ENCODE peak calls at places on chromosome 11, in seven cellular contexts. One of them, this sample, is unnamed.

GRCh38 chr11:106917973-106918372 is 100.3 kb downstream of the GUCY1A2 start:
- DNase-seq in cardiac muscle cell: peak; percentile 9
- DNase-seq in neural progenitor cell: peak; percentile 24
- DNase-seq in fibroblast of the aortic adventitia: peak; percentile 20
- DNase-seq in A549: no peak
- DNase-seq in heart right ventricle: no peak
- DNase-seq in AG04450: no peak
- DNase-seq in this sample: no peak

GRCh38 chr11:128195756-128196155 is 391.6 kb downstream of the ETS1 start:
- DNase-seq in heart right ventricle: no peak
- DNase-seq in neural progenitor cell: no peak
- DNase-seq in AG04450: no peak
- DNase-seq in fibroblast of the aortic adventitia: no peak
- DNase-seq in A549: no peak
- DNase-seq in cardiac muscle cell: no peak
- DNase-seq in this sample: no peak

GRCh38 chr11:3219281-3219892 is 774 bp upstream of the MRGPRG start:
- DNase-seq in AG04450: no peak
- DNase-seq in A549: no peak
- DNase-seq in cardiac muscle cell: no peak
- DNase-seq in neural progenitor cell: no peak
- DNase-seq in heart right ventricle: no peak
- DNase-seq in fibroblast of the aortic adventitia: no peak
- DNase-seq in this sample: no peak

GRCh38 chr11:27214713-27215112 is 148.3 kb downstream of the CCDC34 start:
- DNase-seq in fibroblast of the aortic adventitia: no peak
- DNase-seq in AG04450: no peak
- DNase-seq in A549: no peak
- DNase-seq in heart right ventricle: no peak
- DNase-seq in cardiac muscle cell: no peak
- DNase-seq in neural progenitor cell: no peak
- DNase-seq in this sample: no peak

GRCh38 chr11:66226111-66226510 is 42.3 kb upstream of the RAB1B start:
- DNase-seq in fibroblast of the aortic adventitia: no peak
- DNase-seq in AG04450: no peak
- DNase-seq in heart right ventricle: no peak
- DNase-seq in cardiac muscle cell: no peak
- DNase-seq in A549: no peak
- DNase-seq in neural progenitor cell: no peak
- DNase-seq in this sample: no peak

GRCh38 chr11:61972796-61973602 is 5.6 kb upstream of the FTH1 start:
- DNase-seq in AG04450: no peak
- DNase-seq in neural progenitor cell: no peak
- DNase-seq in cardiac muscle cell: no peak
- DNase-seq in A549: no peak
- DNase-seq in fibroblast of the aortic adventitia: peak; percentile 97
- DNase-seq in heart right ventricle: no peak
- DNase-seq in this sample: peak; percentile 58

GRCh38 chr11:2796508-2797180 is 88.9 kb downstream of the CDKN1C start:
- DNase-seq in A549: no peak
- DNase-seq in AG04450: no peak
- DNase-seq in cardiac muscle cell: no peak
- DNase-seq in fibroblast of the aortic adventitia: no peak
- DNase-seq in heart right ventricle: peak; percentile 4
- DNase-seq in neural progenitor cell: no peak
- DNase-seq in this sample: no peak

GRCh38 chr11:12170984-12171383 is 60.6 kb downstream of the MICAL2 start:
- DNase-seq in neural progenitor cell: no peak
- DNase-seq in AG04450: no peak
- DNase-seq in heart right ventricle: peak; percentile 51
- DNase-seq in A549: no peak
- DNase-seq in cardiac muscle cell: no peak
- DNase-seq in fibroblast of the aortic adventitia: peak; percentile 98
- DNase-seq in this sample: no peak

GRCh38 chr11:114061053-114062049 is 1.8 kb downstream of the ZBTB16 start:
- DNase-seq in A549: no peak
- DNase-seq in cardiac muscle cell: no peak
- DNase-seq in fibroblast of the aortic adventitia: no peak
- DNase-seq in AG04450: no peak
- DNase-seq in neural progenitor cell: peak; percentile 55
- DNase-seq in heart right ventricle: peak; percentile 33
- DNase-seq in this sample: peak; percentile 37

GRCh38 chr11:76634934-76635333 is 35.6 kb downstream of the LRRC32 start:
- DNase-seq in neural progenitor cell: no peak
- DNase-seq in heart right ventricle: no peak
- DNase-seq in AG04450: no peak
- DNase-seq in A549: no peak
- DNase-seq in cardiac muscle cell: no peak
- DNase-seq in fibroblast of the aortic adventitia: no peak
- DNase-seq in this sample: no peak

GRCh38 chr11:69079891-69080290 is 31.2 kb downstream of the TPCN2 start:
- DNase-seq in neural progenitor cell: no peak
- DNase-seq in heart right ventricle: no peak
- DNase-seq in AG04450: no peak
- DNase-seq in fibroblast of the aortic adventitia: no peak
- DNase-seq in A549: no peak
- DNase-seq in cardiac muscle cell: no peak
- DNase-seq in this sample: no peak

GRCh38 chr11:34860034-34860433 is 56.1 kb downstream of the APIP start:
- DNase-seq in A549: no peak
- DNase-seq in fibroblast of the aortic adventitia: no peak
- DNase-seq in neural progenitor cell: no peak
- DNase-seq in AG04450: no peak
- DNase-seq in cardiac muscle cell: no peak
- DNase-seq in heart right ventricle: no peak
- DNase-seq in this sample: no peak

GRCh38 chr11:79241842-79242241 is 199.0 kb downstream of the TENM4 start:
- DNase-seq in heart right ventricle: no peak
- DNase-seq in AG04450: no peak
- DNase-seq in A549: no peak
- DNase-seq in cardiac muscle cell: no peak
- DNase-seq in fibroblast of the aortic adventitia: no peak
- DNase-seq in neural progenitor cell: no peak
- DNase-seq in this sample: no peak

GRCh38 chr11:103923473-103923931 is 112.9 kb upstream of the DDI1 start:
- DNase-seq in AG04450: no peak
- DNase-seq in cardiac muscle cell: peak; percentile 49
- DNase-seq in A549: peak; percentile 4
- DNase-seq in neural progenitor cell: no peak
- DNase-seq in fibroblast of the aortic adventitia: peak; percentile 36
- DNase-seq in heart right ventricle: no peak
- DNase-seq in this sample: no peak

GRCh38 chr11:10838083-10838482 is 19.8 kb downstream of the ZBED5 start:
- DNase-seq in heart right ventricle: no peak
- DNase-seq in fibroblast of the aortic adventitia: no peak
- DNase-seq in A549: no peak
- DNase-seq in neural progenitor cell: no peak
- DNase-seq in cardiac muscle cell: no peak
- DNase-seq in AG04450: no peak
- DNase-seq in this sample: no peak

GRCh38 chr11:6413791-6414231 is 5.1 kb downstream of the APBB1 start:
- DNase-seq in neural progenitor cell: no peak
- DNase-seq in heart right ventricle: no peak
- DNase-seq in cardiac muscle cell: peak; percentile 83
- DNase-seq in fibroblast of the aortic adventitia: no peak
- DNase-seq in A549: no peak
- DNase-seq in AG04450: no peak
- DNase-seq in this sample: no peak

GRCh38 chr11:93861808-93862207 is 11.4 kb upstream of the VSTM5 start:
- DNase-seq in neural progenitor cell: no peak
- DNase-seq in cardiac muscle cell: no peak
- DNase-seq in AG04450: no peak
- DNase-seq in A549: no peak
- DNase-seq in heart right ventricle: peak; percentile 47
- DNase-seq in fibroblast of the aortic adventitia: peak; percentile 57
- DNase-seq in this sample: no peak

GRCh38 chr11:132943737-132944556 is 588.4 kb downstream of the OPCML start:
- DNase-seq in neural progenitor cell: peak; percentile 72
- DNase-seq in heart right ventricle: no peak
- DNase-seq in cardiac muscle cell: peak; percentile 43
- DNase-seq in fibroblast of the aortic adventitia: no peak
- DNase-seq in A549: no peak
- DNase-seq in AG04450: no peak
- DNase-seq in this sample: no peak

GRCh38 chr11:125348704-125349635 is 147.1 kb downstream of the FEZ1 start:
- DNase-seq in neural progenitor cell: peak; percentile 95
- DNase-seq in fibroblast of the aortic adventitia: peak; percentile 54
- DNase-seq in heart right ventricle: peak; percentile 65
- DNase-seq in A549: peak; percentile 38
- DNase-seq in cardiac muscle cell: peak; percentile 61
- DNase-seq in AG04450: no peak
- DNase-seq in this sample: no peak

GRCh38 chr11:112162761-112163669 is 879 bp downstream of the IL18 start:
- DNase-seq in neural progenitor cell: no peak
- DNase-seq in AG04450: no peak
- DNase-seq in heart right ventricle: no peak
- DNase-seq in A549: no peak
- DNase-seq in cardiac muscle cell: no peak
- DNase-seq in fibroblast of the aortic adventitia: peak; percentile 39
- DNase-seq in this sample: no peak

GRCh38 chr11:122656073-122656630 is 630 bp downstream of the UBASH3B start:
- DNase-seq in fibroblast of the aortic adventitia: no peak
- DNase-seq in cardiac muscle cell: peak; percentile 74
- DNase-seq in neural progenitor cell: peak; percentile 82
- DNase-seq in AG04450: no peak
- DNase-seq in heart right ventricle: peak; percentile 49
- DNase-seq in A549: peak; percentile 56
- DNase-seq in this sample: peak; percentile 33

GRCh38 chr11:405323-405975 is 9.3 kb downstream of the SIGIRR start:
- DNase-seq in cardiac muscle cell: no peak
- DNase-seq in AG04450: no peak
- DNase-seq in neural progenitor cell: no peak
- DNase-seq in fibroblast of the aortic adventitia: peak; percentile 71
- DNase-seq in A549: no peak
- DNase-seq in heart right ventricle: peak; percentile 69
- DNase-seq in this sample: no peak

GRCh38 chr11:121499405-121499804 is 46.6 kb upstream of the SORL1-AS1 start:
- DNase-seq in AG04450: no peak
- DNase-seq in neural progenitor cell: no peak
- DNase-seq in heart right ventricle: no peak
- DNase-seq in A549: no peak
- DNase-seq in fibroblast of the aortic adventitia: no peak
- DNase-seq in cardiac muscle cell: no peak
- DNase-seq in this sample: no peak

GRCh38 chr11:95089620-95090542 is at the start of gene ENDOD1:
- DNase-seq in cardiac muscle cell: peak; percentile 89
- DNase-seq in neural progenitor cell: peak; percentile 94
- DNase-seq in AG04450: no peak
- DNase-seq in heart right ventricle: peak; percentile 88
- DNase-seq in A549: peak; percentile 45
- DNase-seq in fibroblast of the aortic adventitia: peak; percentile 75
- DNase-seq in this sample: peak; percentile 83

GRCh38 chr11:95095858-95096587 is 6.4 kb downstream of the ENDOD1 start:
- DNase-seq in fibroblast of the aortic adventitia: peak; percentile 78
- DNase-seq in A549: no peak
- DNase-seq in neural progenitor cell: no peak
- DNase-seq in cardiac muscle cell: no peak
- DNase-seq in heart right ventricle: no peak
- DNase-seq in AG04450: no peak
- DNase-seq in this sample: no peak

GRCh38 chr11:95093548-95093947 is 3.9 kb downstream of the ENDOD1 start:
- DNase-seq in heart right ventricle: no peak
- DNase-seq in cardiac muscle cell: no peak
- DNase-seq in fibroblast of the aortic adventitia: no peak
- DNase-seq in A549: no peak
- DNase-seq in neural progenitor cell: no peak
- DNase-seq in AG04450: no peak
- DNase-seq in this sample: no peak

GRCh38 chr11:95091663-95092062 is 2.0 kb downstream of the ENDOD1 start:
- DNase-seq in heart right ventricle: no peak
- DNase-seq in fibroblast of the aortic adventitia: no peak
- DNase-seq in A549: no peak
- DNase-seq in AG04450: no peak
- DNase-seq in cardiac muscle cell: no peak
- DNase-seq in neural progenitor cell: no peak
- DNase-seq in this sample: no peak

DNA sequence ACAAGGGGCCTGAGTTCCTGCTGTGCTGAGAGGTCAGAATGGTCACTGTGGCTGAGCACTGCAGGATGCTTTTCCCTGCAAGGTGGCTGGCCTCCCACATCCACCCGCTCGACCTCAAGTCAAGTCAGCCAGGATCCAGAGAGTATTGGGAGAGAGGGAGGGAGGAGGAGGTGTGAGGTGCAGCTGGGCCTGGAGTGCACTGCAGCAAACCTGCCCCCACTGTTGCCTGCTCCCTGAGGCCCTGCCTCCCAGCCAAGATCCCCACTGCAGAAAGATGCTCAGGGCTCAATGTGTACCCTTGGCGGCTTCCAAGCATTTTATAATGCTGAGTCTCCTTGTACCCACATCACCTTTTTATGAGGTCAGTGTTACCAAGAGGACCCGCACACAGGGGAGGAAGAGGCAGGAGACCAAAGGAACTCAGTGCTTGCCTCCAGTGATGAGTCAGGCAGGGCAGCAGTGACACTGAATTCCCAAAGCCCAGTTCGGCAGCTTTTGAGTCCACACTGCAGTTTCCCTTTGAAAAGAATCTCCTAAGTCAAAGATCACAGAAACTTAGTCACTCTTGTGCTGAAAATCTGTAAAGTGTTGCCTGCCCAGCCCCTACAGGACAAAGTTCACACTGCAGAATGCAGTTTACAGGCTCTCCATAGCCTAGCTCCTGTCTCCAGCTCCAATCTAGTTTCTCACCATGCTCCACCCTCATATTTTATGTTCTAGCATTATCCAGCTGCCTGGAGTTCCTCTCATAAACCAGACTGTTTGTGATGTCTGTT is 3.1 kb downstream of the ENDOD1 start:
- DNase-seq in fibroblast of the aortic adventitia: peak; percentile 53
- DNase-seq in AG04450: no peak
- DNase-seq in neural progenitor cell: peak; percentile 29
- DNase-seq in A549: peak; percentile 41
- DNase-seq in cardiac muscle cell: peak; percentile 25
- DNase-seq in heart right ventricle: no peak
- DNase-seq in this sample: no peak
- TF ChIP-seq CTCF in fibroblast of the aortic adventitia: peak; percentile 64
- TF ChIP-seq CTCF in AG04450: peak; percentile 54
- TF ChIP-seq CTCF in neural progenitor cell: peak; percentile 53
- TF ChIP-seq CTCF in A549: peak; percentile 8
- TF ChIP-seq CTCF in cardiac muscle cell: peak; percentile 58
- TF ChIP-seq CTCF in heart right ventricle: peak; percentile 35
- TF ChIP-seq CTCF in this sample: no peak

GRCh38 chr11:74694136-74694535 is 37.1 kb downstream of the CHRDL2 start:
- DNase-seq in AG04450: no peak
- DNase-seq in fibroblast of the aortic adventitia: no peak
- DNase-seq in A549: no peak
- DNase-seq in neural progenitor cell: no peak
- DNase-seq in cardiac muscle cell: no peak
- DNase-seq in heart right ventricle: no peak
- DNase-seq in this sample: no peak
- TF ChIP-seq CTCF in AG04450: peak; percentile 43
- TF ChIP-seq CTCF in fibroblast of the aortic adventitia: peak; percentile 29
- TF ChIP-seq CTCF in A549: peak; percentile 16
- TF ChIP-seq CTCF in neural progenitor cell: peak; percentile 31
- TF ChIP-seq CTCF in cardiac muscle cell: peak; percentile 14
- TF ChIP-seq CTCF in heart right ventricle: no peak
- TF ChIP-seq CTCF in this sample: no peak

GRCh38 chr11:32884770-32885384 is 7.7 kb upstream of the QSER1 start:
- DNase-seq in AG04450: no peak
- DNase-seq in neural progenitor cell: no peak
- DNase-seq in heart right ventricle: no peak
- DNase-seq in A549: no peak
- DNase-seq in fibroblast of the aortic adventitia: peak; percentile 23
- DNase-seq in cardiac muscle cell: peak; percentile 9
- DNase-seq in this sample: no peak
- TF ChIP-seq CTCF in AG04450: peak; percentile 65
- TF ChIP-seq CTCF in neural progenitor cell: peak; percentile 56
- TF ChIP-seq CTCF in heart right ventricle: peak; percentile 43
- TF ChIP-seq CTCF in A549: peak; percentile 49
- TF ChIP-seq CTCF in fibroblast of the aortic adventitia: peak; percentile 59
- TF ChIP-seq CTCF in cardiac muscle cell: peak; percentile 71
- TF ChIP-seq CTCF in this sample: no peak

GRCh38 chr11:30346068-30346688 is 23.3 kb downstream of the ARL14EP start:
- DNase-seq in cardiac muscle cell: peak; percentile 84
- DNase-seq in fibroblast of the aortic adventitia: peak; percentile 72
- DNase-seq in neural progenitor cell: peak; percentile 82
- DNase-seq in AG04450: peak; percentile 15
- DNase-seq in A549: peak; percentile 7
- DNase-seq in heart right ventricle: no peak
- DNase-seq in this sample: no peak
- TF ChIP-seq CTCF in cardiac muscle cell: peak; percentile 60
- TF ChIP-seq CTCF in fibroblast of the aortic adventitia: peak; percentile 64
- TF ChIP-seq CTCF in neural progenitor cell: peak; percentile 70
- TF ChIP-seq CTCF in AG04450: peak; percentile 62
- TF ChIP-seq CTCF in A549: peak; percentile 53
- TF ChIP-seq CTCF in heart right ventricle: peak; percentile 78
- TF ChIP-seq CTCF in this sample: peak; percentile 28